ENCODE peak calls at places on chromosomes 6 and 20, in five cellular contexts. T is esophagus mucosa; W is activated naive CD4-positive, alpha-beta T cell treated with anti-CD3 and anti-CD28 coated beads, Interleukin-2, amount 50 U/mL, for 72 hours; E is gastroesophageal sphincter; M is aorta. R is an unnamed sample.

GRCh38 chr6:142213402-142213801 is 66.3 kb downstream of the VTA1 start:
- ATAC-seq in T (no peak), W (no peak), E (no peak), M (no peak), R (no peak)

GRCh38 chr20:58573257-58573656 is 58.1 kb upstream of the APCDD1L start:
- ATAC-seq in T (no peak), W (no peak), E (no peak), M (no peak), R (no peak)

GRCh38 chr6:106512958-106513480 is 116.3 kb downstream of the RTN4IP1 start:
- ATAC-seq in T (no peak), W (no peak), E (no peak), M (no peak), R (no peak)

GRCh38 chr6:137581019-137581707 is 87.0 kb upstream of the OLIG3 start:
- ATAC-seq in T (no peak), W (no peak), E (no peak), M (no peak), R (peak; percentile 57)

GRCh38 chr6:147423111-147423510 is 85.4 kb upstream of the SAMD5 start:
- ATAC-seq in T (no peak), W (no peak), E (no peak), M (peak; percentile 50), R (no peak)

GRCh38 chr6:28747631-28748157 is 176.1 kb downstream of the TRIM27 start:
- ATAC-seq in T (peak; percentile 26), W (no peak), E (no peak), M (no peak), R (no peak)

GRCh38 chr20:59071224-59071623 is 28.6 kb upstream of the PRELID3B start:
- ATAC-seq in T (no peak), W (no peak), E (no peak), M (no peak), R (peak; percentile 82)

GRCh38 chr6:114194362-114195343 is 148.2 kb downstream of the HS3ST5 start:
- ATAC-seq in T (no peak), W (no peak), E (no peak), M (no peak), R (no peak)

GRCh38 chr6:121627761-121628160 is 192.3 kb downstream of the GJA1 start:
- ATAC-seq in T (peak; percentile 83), W (no peak), E (no peak), M (no peak), R (no peak)

GRCh38 chr20:1881240-1881835 is 13.9 kb upstream of the SIRPA start:
- ATAC-seq in T (peak; percentile 43), W (no peak), E (peak; percentile 35), M (peak; percentile 76), R (no peak)

GRCh38 chr6:13238640-13239216 is 89.6 kb downstream of the TBC1D7 start:
- ATAC-seq in T (no peak), W (no peak), E (no peak), M (no peak), R (no peak)